ENCODE peak calls at places on chromosome 19, in six cellular contexts. One of them, this sample, is unnamed.
A peak's percentile ranks its signal among the peaks of the same experiment; 100 is the strongest.

GRCh38 chr19:51799311-51799997 is 4.5 kb downstream of the FPR3 start:
- DNase-seq in LNCaP clone FGC: peak; percentile 91
- DNase-seq in breast epithelium: peak; percentile 75
- DNase-seq in GM20000: no peak
- DNase-seq in cardiac fibroblast: peak; percentile 98
- DNase-seq in uterus: peak; percentile 78
- DNase-seq in this sample: no peak

GRCh38 chr19:43502419-43502976 is 2.0 kb downstream of the PHLDB3 start:
- DNase-seq in LNCaP clone FGC: no peak
- DNase-seq in breast epithelium: no peak
- DNase-seq in GM20000: no peak
- DNase-seq in cardiac fibroblast: no peak
- DNase-seq in uterus: no peak
- DNase-seq in this sample: no peak

GRCh38 chr19:48338802-48339660 is 13.7 kb downstream of the EMP3 start:
- DNase-seq in LNCaP clone FGC: no peak
- DNase-seq in breast epithelium: no peak
- DNase-seq in GM20000: no peak
- DNase-seq in cardiac fibroblast: no peak
- DNase-seq in uterus: no peak
- DNase-seq in this sample: no peak

GRCh38 chr19:1063909-1064660 is 2.9 kb upstream of the ARHGAP45 start:
- DNase-seq in LNCaP clone FGC: no peak
- DNase-seq in breast epithelium: no peak
- DNase-seq in GM20000: no peak
- DNase-seq in cardiac fibroblast: no peak
- DNase-seq in uterus: no peak
- DNase-seq in this sample: no peak

GRCh38 chr19:4686700-4687099 is 16.6 kb upstream of the MYDGF start:
- DNase-seq in LNCaP clone FGC: no peak
- DNase-seq in breast epithelium: no peak
- DNase-seq in GM20000: no peak
- DNase-seq in cardiac fibroblast: no peak
- DNase-seq in uterus: no peak
- DNase-seq in this sample: no peak

GRCh38 chr19:39432677-39433025 is 3.1 kb downstream of the RPS16 start:
- DNase-seq in LNCaP clone FGC: no peak
- DNase-seq in breast epithelium: no peak
- DNase-seq in GM20000: no peak
- DNase-seq in cardiac fibroblast: no peak
- DNase-seq in uterus: no peak
- DNase-seq in this sample: no peak

GRCh38 chr19:10727599-10728250 is 9.8 kb downstream of the DNM2 start:
- DNase-seq in LNCaP clone FGC: no peak
- DNase-seq in breast epithelium: no peak
- DNase-seq in GM20000: no peak
- DNase-seq in cardiac fibroblast: no peak
- DNase-seq in uterus: no peak
- DNase-seq in this sample: no peak

GRCh38 chr19:36049080-36049698 is 4.9 kb downstream of the THAP8 start:
- DNase-seq in LNCaP clone FGC: no peak
- DNase-seq in breast epithelium: no peak
- DNase-seq in GM20000: no peak
- DNase-seq in cardiac fibroblast: no peak
- DNase-seq in uterus: no peak
- DNase-seq in this sample: no peak

GRCh38 chr19:41638624-41639023 is 11.8 kb upstream of the CEACAM4 start:
- DNase-seq in LNCaP clone FGC: no peak
- DNase-seq in breast epithelium: no peak
- DNase-seq in GM20000: no peak
- DNase-seq in cardiac fibroblast: no peak
- DNase-seq in uterus: no peak
- DNase-seq in this sample: no peak

GRCh38 chr19:11480927-11481776 is at the start of gene ELAVL3:
- DNase-seq in LNCaP clone FGC: no peak
- DNase-seq in breast epithelium: no peak
- DNase-seq in GM20000: peak; percentile 53
- DNase-seq in cardiac fibroblast: no peak
- DNase-seq in uterus: no peak
- DNase-seq in this sample: no peak

GRCh38 chr19:11446652-11447301 is 11.3 kb downstream of the PRKCSH start:
- DNase-seq in LNCaP clone FGC: no peak
- DNase-seq in breast epithelium: no peak
- DNase-seq in GM20000: peak; percentile 79
- DNase-seq in cardiac fibroblast: peak; percentile 41
- DNase-seq in uterus: peak; percentile 52
- DNase-seq in this sample: peak; percentile 65

GRCh38 chr19:40229484-40229883 is 3.0 kb upstream of the CCNP start:
- DNase-seq in LNCaP clone FGC: no peak
- DNase-seq in breast epithelium: no peak
- DNase-seq in GM20000: no peak
- DNase-seq in cardiac fibroblast: peak; percentile 67
- DNase-seq in uterus: no peak
- DNase-seq in this sample: no peak

GRCh38 chr19:343451-343931 is 1.1 kb downstream of the MIER2 start:
- DNase-seq in LNCaP clone FGC: no peak
- DNase-seq in breast epithelium: no peak
- DNase-seq in GM20000: no peak
- DNase-seq in cardiac fibroblast: peak; percentile 11
- DNase-seq in uterus: no peak
- DNase-seq in this sample: no peak

GRCh38 chr19:37963190-37963947 is 56.4 kb downstream of the SIPA1L3 start:
- DNase-seq in LNCaP clone FGC: no peak
- DNase-seq in breast epithelium: no peak
- DNase-seq in GM20000: no peak
- DNase-seq in cardiac fibroblast: peak; percentile 35
- DNase-seq in uterus: no peak
- DNase-seq in this sample: no peak

GRCh38 chr19:29260477-29261317 is 47.7 kb upstream of the UQCRFS1 start:
- DNase-seq in LNCaP clone FGC: no peak
- DNase-seq in breast epithelium: no peak
- DNase-seq in GM20000: peak; percentile 38
- DNase-seq in cardiac fibroblast: peak; percentile 51
- DNase-seq in uterus: no peak
- DNase-seq in this sample: no peak

GRCh38 chr19:36152061-36152885 is at the start of gene COX7A1:
- DNase-seq in LNCaP clone FGC: no peak
- DNase-seq in breast epithelium: no peak
- DNase-seq in GM20000: peak; percentile 46
- DNase-seq in cardiac fibroblast: peak; percentile 70
- DNase-seq in uterus: peak; percentile 71
- DNase-seq in this sample: no peak

GRCh38 chr19:11375143-11375948 is 880 bp downstream of the SWSAP1 start:
- DNase-seq in LNCaP clone FGC: no peak
- DNase-seq in breast epithelium: no peak
- DNase-seq in GM20000: peak; percentile 58
- DNase-seq in cardiac fibroblast: no peak
- DNase-seq in uterus: peak; percentile 55
- DNase-seq in this sample: peak; percentile 64

GRCh38 chr19:16326401-16327130 is 1.9 kb downstream of the KLF2 start:
- DNase-seq in LNCaP clone FGC: no peak
- DNase-seq in breast epithelium: no peak
- DNase-seq in GM20000: peak; percentile 60
- DNase-seq in cardiac fibroblast: peak; percentile 45
- DNase-seq in uterus: no peak
- DNase-seq in this sample: peak; percentile 67

GRCh38 chr19:18725755-18726416 is 42.4 kb downstream of the CRTC1 start:
- DNase-seq in LNCaP clone FGC: no peak
- DNase-seq in breast epithelium: no peak
- DNase-seq in GM20000: no peak
- DNase-seq in cardiac fibroblast: no peak
- DNase-seq in uterus: peak; percentile 74
- DNase-seq in this sample: no peak

GRCh38 chr19:48469056-48469881 is at the start of gene CYTH2:
- DNase-seq in LNCaP clone FGC: peak; percentile 95
- DNase-seq in breast epithelium: peak; percentile 100
- DNase-seq in GM20000: peak; percentile 98
- DNase-seq in cardiac fibroblast: peak; percentile 100
- DNase-seq in uterus: peak; percentile 100
- DNase-seq in this sample: peak; percentile 100

GRCh38 chr19:7550987-7551761 is 15.7 kb downstream of the PNPLA6 start:
- DNase-seq in LNCaP clone FGC: peak; percentile 17
- DNase-seq in breast epithelium: no peak
- DNase-seq in GM20000: peak; percentile 77
- DNase-seq in cardiac fibroblast: peak; percentile 38
- DNase-seq in uterus: peak; percentile 56
- DNase-seq in this sample: no peak

GRCh38 chr19:45496349-45496953 is 396 bp downstream of the RTN2 start:
- DNase-seq in LNCaP clone FGC: no peak
- DNase-seq in breast epithelium: no peak
- DNase-seq in GM20000: peak; percentile 58
- DNase-seq in cardiac fibroblast: no peak
- DNase-seq in uterus: peak; percentile 46
- DNase-seq in this sample: no peak

GRCh38 chr19:45251452-45252354 is 632 bp downstream of the MARK4 start:
- DNase-seq in LNCaP clone FGC: no peak
- DNase-seq in breast epithelium: no peak
- DNase-seq in GM20000: peak; percentile 77
- DNase-seq in cardiac fibroblast: no peak
- DNase-seq in uterus: peak; percentile 25
- DNase-seq in this sample: peak; percentile 31

GRCh38 chr19:39915101-39915847 is 19.2 kb downstream of the FCGBP start:
- DNase-seq in LNCaP clone FGC: no peak
- DNase-seq in breast epithelium: no peak
- DNase-seq in GM20000: no peak
- DNase-seq in cardiac fibroblast: no peak
- DNase-seq in uterus: no peak
- DNase-seq in this sample: no peak

GRCh38 chr19:3898426-3898825 is 17.9 kb downstream of the ATCAY start:
- DNase-seq in LNCaP clone FGC: no peak
- DNase-seq in breast epithelium: no peak
- DNase-seq in GM20000: no peak
- DNase-seq in cardiac fibroblast: no peak
- DNase-seq in uterus: no peak
- DNase-seq in this sample: no peak

GRCh38 chr19:45939792-45940514 is 25.4 kb upstream of the NANOS2 start:
- DNase-seq in LNCaP clone FGC: no peak
- DNase-seq in breast epithelium: no peak
- DNase-seq in GM20000: no peak
- DNase-seq in cardiac fibroblast: no peak
- DNase-seq in uterus: no peak
- DNase-seq in this sample: no peak

GRCh38 chr19:17075860-17076538 is 422 bp downstream of the MYO9B start:
- DNase-seq in LNCaP clone FGC: no peak
- DNase-seq in breast epithelium: no peak
- DNase-seq in GM20000: peak; percentile 48
- DNase-seq in cardiac fibroblast: no peak
- DNase-seq in uterus: peak; percentile 56
- DNase-seq in this sample: peak; percentile 71

GRCh38 chr19:42335374-42335936 is 10.0 kb downstream of the MEGF8 start:
- DNase-seq in LNCaP clone FGC: no peak
- DNase-seq in breast epithelium: no peak
- DNase-seq in GM20000: no peak
- DNase-seq in cardiac fibroblast: no peak
- DNase-seq in uterus: no peak
- DNase-seq in this sample: no peak

GRCh38 chr19:13160557-13160956 is 10.3 kb downstream of the IER2 start:
- DNase-seq in LNCaP clone FGC: no peak
- DNase-seq in breast epithelium: no peak
- DNase-seq in GM20000: no peak
- DNase-seq in cardiac fibroblast: peak; percentile 52
- DNase-seq in uterus: no peak
- DNase-seq in this sample: no peak
- TF ChIP-seq CTCF in LNCaP clone FGC: no peak
- TF ChIP-seq CTCF in breast epithelium: no peak
- TF ChIP-seq CTCF in GM20000: no peak
- TF ChIP-seq CTCF in cardiac fibroblast: no peak
- TF ChIP-seq CTCF in uterus: no peak
- TF ChIP-seq CTCF in this sample: no peak

GRCh38 chr19:34243876-34244578 is 10.3 kb upstream of the GARRE1 start:
- DNase-seq in LNCaP clone FGC: no peak
- DNase-seq in breast epithelium: no peak
- DNase-seq in GM20000: no peak
- DNase-seq in cardiac fibroblast: no peak
- DNase-seq in uterus: no peak
- DNase-seq in this sample: no peak

GRCh38 chr19:34237939-34238338 is 16.4 kb upstream of the GARRE1 start:
- DNase-seq in LNCaP clone FGC: no peak
- DNase-seq in breast epithelium: no peak
- DNase-seq in GM20000: no peak
- DNase-seq in cardiac fibroblast: no peak
- DNase-seq in uterus: no peak
- DNase-seq in this sample: no peak

GRCh38 chr19:34244611-34245299 is 9.6 kb upstream of the GARRE1 start:
- DNase-seq in LNCaP clone FGC: no peak
- DNase-seq in breast epithelium: no peak
- DNase-seq in GM20000: no peak
- DNase-seq in cardiac fibroblast: peak; percentile 46
- DNase-seq in uterus: no peak
- DNase-seq in this sample: no peak

GRCh38 chr19:34237283-34237682 is 17.1 kb upstream of the GARRE1 start:
- DNase-seq in LNCaP clone FGC: no peak
- DNase-seq in breast epithelium: no peak
- DNase-seq in GM20000: no peak
- DNase-seq in cardiac fibroblast: no peak
- DNase-seq in uterus: no peak
- DNase-seq in this sample: no peak

GRCh38 chr19:34241513-34242337 is 12.6 kb upstream of the GARRE1 start:
- DNase-seq in LNCaP clone FGC: peak; percentile 77
- DNase-seq in breast epithelium: peak; percentile 66
- DNase-seq in GM20000: no peak
- DNase-seq in cardiac fibroblast: no peak
- DNase-seq in uterus: no peak
- DNase-seq in this sample: peak; percentile 32
- TF ChIP-seq CTCF in LNCaP clone FGC: peak; percentile 70
- TF ChIP-seq CTCF in breast epithelium: no peak
- TF ChIP-seq CTCF in GM20000: no peak
- TF ChIP-seq CTCF in cardiac fibroblast: no peak
- TF ChIP-seq CTCF in uterus: no peak
- TF ChIP-seq CTCF in this sample: no peak

GRCh38 chr19:14023404-14024235 is 4.3 kb upstream of the RLN3 start:
- DNase-seq in LNCaP clone FGC: no peak
- DNase-seq in breast epithelium: no peak
- DNase-seq in GM20000: peak; percentile 37
- DNase-seq in cardiac fibroblast: peak; percentile 65
- DNase-seq in uterus: no peak
- DNase-seq in this sample: no peak
- TF ChIP-seq CTCF in LNCaP clone FGC: peak; percentile 2
- TF ChIP-seq CTCF in breast epithelium: peak; percentile 36
- TF ChIP-seq CTCF in GM20000: no peak
- TF ChIP-seq CTCF in cardiac fibroblast: peak; percentile 70
- TF ChIP-seq CTCF in uterus: no peak
- TF ChIP-seq CTCF in this sample: no peak

GRCh38 chr19:54430306-54431254 is 15.3 kb downstream of the TTYH1 start:
- DNase-seq in LNCaP clone FGC: peak; percentile 49
- DNase-seq in breast epithelium: no peak
- DNase-seq in GM20000: peak; percentile 77
- DNase-seq in cardiac fibroblast: peak; percentile 30
- DNase-seq in uterus: no peak
- DNase-seq in this sample: no peak
- TF ChIP-seq CTCF in LNCaP clone FGC: peak; percentile 45
- TF ChIP-seq CTCF in breast epithelium: no peak
- TF ChIP-seq CTCF in GM20000: no peak
- TF ChIP-seq CTCF in cardiac fibroblast: no peak
- TF ChIP-seq CTCF in uterus: no peak
- TF ChIP-seq CTCF in this sample: peak; percentile 24

GRCh38 chr19:57903298-57904174 is 12.9 kb downstream of the ZNF417 start:
- DNase-seq in LNCaP clone FGC: peak; percentile 31
- DNase-seq in breast epithelium: no peak
- DNase-seq in GM20000: no peak
- DNase-seq in cardiac fibroblast: peak; percentile 69
- DNase-seq in uterus: no peak
- DNase-seq in this sample: no peak
- TF ChIP-seq CTCF in LNCaP clone FGC: peak; percentile 59
- TF ChIP-seq CTCF in breast epithelium: no peak
- TF ChIP-seq CTCF in GM20000: peak; percentile 10
- TF ChIP-seq CTCF in cardiac fibroblast: peak; percentile 48
- TF ChIP-seq CTCF in uterus: no peak
- TF ChIP-seq CTCF in this sample: peak; percentile 69

GRCh38 chr19:2703691-2704216 is 1.3 kb upstream of the GNG7 start:
- DNase-seq in LNCaP clone FGC: no peak
- DNase-seq in breast epithelium: no peak
- DNase-seq in GM20000: no peak
- DNase-seq in cardiac fibroblast: no peak
- DNase-seq in uterus: no peak
- DNase-seq in this sample: no peak
- TF ChIP-seq CTCF in LNCaP clone FGC: no peak
- TF ChIP-seq CTCF in breast epithelium: no peak
- TF ChIP-seq CTCF in GM20000: no peak
- TF ChIP-seq CTCF in cardiac fibroblast: no peak
- TF ChIP-seq CTCF in uterus: no peak
- TF ChIP-seq CTCF in this sample: no peak

This sample was measured in B cell.